ENCODE peak calls at places on chromosome 10, in nine cellular contexts. A is germinal center, I is neural progenitor cell, C is NCI-H2107, B is NCI-H1694, O is NCI-H2029, Q is HepG2, U is Daoy, F is uterus. R is an unnamed sample.

GRCh38 chr10:68043030-68043429 is 32.1 kb downstream of the HERC4 start:
- DNase-seq in Q (no peak), A (no peak), F (no peak), I (no peak), C (no peak), O (no peak), B (no peak), U (no peak), R (no peak)

GRCh38 chr10:95792874-95793285 is 36.9 kb downstream of the ENTPD1 start:
- DNase-seq in I (peak), C (no peak), B (no peak), Q (no peak), O (no peak), A (no peak), U (no peak), F (no peak), R (no peak)

GRCh38 chr10:42982886-42983594 is 93.8 kb upstream of the RET start:
- DNase-seq in A (no peak), F (no peak), I (no peak), U (no peak), Q (no peak), C (no peak), O (no peak), B (no peak), R (no peak)

GRCh38 chr10:22386396-22386928 is 41.2 kb downstream of the SPAG6 start:
- DNase-seq in B (peak), I (no peak), Q (no peak), O (no peak), A (no peak), F (no peak), C (no peak), U (no peak), R (no peak)

GRCh38 chr10:99979066-99979685 is 30.6 kb downstream of the DNMBP start:
- DNase-seq in U (no peak), F (no peak), I (peak), A (no peak), Q (no peak), O (no peak), B (no peak), C (no peak), R (no peak)

GRCh38 chr10:122911889-122912484 is 1.6 kb downstream of the FAM24A start:
- DNase-seq in I (peak), O (no peak), C (no peak), U (peak), F (no peak), Q (peak), A (peak), B (no peak), R (peak)

GRCh38 chr10:117140525-117140902 is 2.4 kb upstream of the VAX1 start:
- DNase-seq in O (no peak), F (no peak), U (no peak), A (no peak), I (peak), B (no peak), Q (no peak), C (no peak), R (no peak)

GRCh38 chr10:63504145-63504881 is 16.9 kb upstream of the REEP3 start:
- DNase-seq in F (no peak), Q (no peak), U (no peak), I (no peak), A (no peak), B (no peak), C (peak), O (no peak), R (no peak)

GRCh38 chr10:90642136-90642535 is 215.7 kb downstream of the HTR7 start:
- DNase-seq in O (no peak), U (no peak), Q (no peak), F (no peak), C (no peak), I (no peak), B (no peak), A (no peak), R (no peak)

GRCh38 chr10:86825366-86825765 is 68.9 kb downstream of the BMPR1A start:
- DNase-seq in O (no peak), F (no peak), Q (no peak), I (no peak), B (no peak), A (no peak), C (no peak), U (no peak), R (no peak)

GRCh38 chr10:23158370-23158769 is 33.7 kb upstream of the PTF1A start:
- DNase-seq in O (peak), U (peak), F (peak), Q (peak), I (peak), C (peak), B (peak), A (peak), R (peak)

GRCh38 chr10:48300556-48300955 is 5.9 kb upstream of the MAPK8 start:
- DNase-seq in A (no peak), C (no peak), I (no peak), B (no peak), Q (no peak), F (no peak), O (no peak), U (no peak), R (no peak)

GRCh38 chr10:73802276-73802991 is 9.0 kb downstream of the NDST2 start:
- DNase-seq in O (no peak), I (no peak), C (no peak), A (no peak), U (no peak), B (no peak), F (no peak), Q (no peak), R (no peak)

GRCh38 chr10:50556238-50557120 is 67.3 kb downstream of the SGMS1 start:
- DNase-seq in F (no peak), U (no peak), O (no peak), Q (no peak), B (no peak), A (no peak), C (no peak), I (no peak), R (no peak)

GRCh38 chr10:28411648-28412047 is 108.8 kb upstream of the MPP7 start:
- DNase-seq in B (no peak), Q (no peak), U (no peak), F (no peak), I (no peak), O (no peak), C (no peak), A (no peak), R (no peak)

GRCh38 chr10:5818894-5819293 is 5.7 kb upstream of the GDI2 start:
- DNase-seq in B (no peak), I (no peak), O (no peak), F (no peak), C (no peak), U (no peak), Q (no peak), A (peak), R (no peak)

GRCh38 chr10:122475130-122475529 is 13.8 kb downstream of the HTRA1 start:
- DNase-seq in O (no peak), Q (no peak), A (no peak), C (no peak), B (no peak), I (no peak), F (peak), U (no peak), R (no peak)

GRCh38 chr10:117860823-117861222 is 185.9 kb downstream of the RAB11FIP2 start:
- DNase-seq in O (no peak), U (no peak), Q (peak), I (peak), A (peak), B (peak), F (no peak), C (no peak), R (peak)

GRCh38 chr10:46541017-46541661 is 15.3 kb downstream of the GPRIN2 start:
- DNase-seq in A (no peak), B (no peak), O (no peak), U (no peak), C (no peak), F (peak), Q (no peak), I (peak), R (peak)

GRCh38 chr10:121648078-121648477 is 49.8 kb upstream of the FGFR2 start:
- DNase-seq in B (no peak), U (no peak), F (no peak), C (no peak), Q (no peak), O (no peak), I (peak), A (no peak), R (no peak)

GRCh38 chr10:72612203-72612826 is 13.6 kb downstream of the MICU1 start:
- DNase-seq in A (no peak), U (peak), I (no peak), Q (no peak), F (no peak), C (peak), O (peak), B (peak), R (no peak)

GRCh38 chr10:97518601-97519043 is 19.9 kb downstream of the UBTD1 start:
- DNase-seq in I (no peak), F (no peak), U (no peak), Q (no peak), O (no peak), A (no peak), B (no peak), C (no peak), R (no peak)

GRCh38 chr10:83166344-83166743 is 973.0 kb upstream of the GHITM start:
- DNase-seq in U (no peak), A (no peak), B (peak), F (no peak), O (no peak), C (no peak), Q (no peak), I (peak), R (no peak)

GRCh38 chr10:100899181-100899580 is 13.6 kb upstream of the SLF2 start:
- DNase-seq in B (no peak), U (no peak), I (no peak), F (no peak), O (no peak), C (no peak), Q (no peak), A (no peak), R (no peak)

GRCh38 chr10:69092959-69093850 is 5.3 kb downstream of the SRGN start:
- DNase-seq in Q (peak), C (peak), I (peak), O (peak), B (peak), U (peak), F (peak), A (peak), R (peak)

GRCh38 chr10:113626809-113627370 is 37.0 kb downstream of the NRAP start:
- DNase-seq in F (no peak), B (no peak), I (no peak), O (no peak), C (no peak), Q (no peak), U (no peak), A (no peak), R (no peak)

GRCh38 chr10:96417432-96417831 is 58.6 kb upstream of the OPALIN start:
- DNase-seq in Q (peak), F (no peak), U (peak), A (no peak), I (peak), O (no peak), B (no peak), C (no peak), R (peak)

GRCh38 chr10:2202401-2202800 is 465.1 kb upstream of the ADARB2 start:
- DNase-seq in F (no peak), B (no peak), C (no peak), O (no peak), Q (no peak), A (no peak), U (peak), I (peak), R (peak)

GRCh38 chr10:101292194-101293006 is 61.6 kb upstream of the BTRC start:
- DNase-seq in Q (no peak), U (peak), O (no peak), B (peak), C (no peak), F (no peak), A (no peak), I (peak), R (no peak)

GRCh38 chr10:132873395-132873794 is 69.0 kb downstream of the CFAP46 start:
- DNase-seq in Q (no peak), A (no peak), I (no peak), O (no peak), F (no peak), C (no peak), B (no peak), U (no peak), R (no peak)

GRCh38 chr10:132886211-132887099 is 55.9 kb downstream of the CFAP46 start:
- DNase-seq in A (no peak), C (no peak), F (no peak), B (no peak), I (no peak), O (no peak), U (peak), Q (peak), R (no peak)